ENCODE peak calls at places on chromosome 11, in nine cellular contexts. C, A, G, O, F, S, L, W and J are unnamed samples.
A peak's percentile ranks its signal among the peaks of the same experiment; 100 is the strongest.

GRCh38 chr11:78949976-78950690 is 375.5 kb upstream of the NARS2 start:
- DNase-seq in W (no peak), S (no peak), F (no peak), O (no peak), A (no peak), C (no peak), L (no peak), G (no peak), J (no peak)

GRCh38 chr11:47377571-47378010 is 756 bp downstream of the SPI1 start:
- DNase-seq in C (no peak), S (no peak), O (peak; percentile 63), F (no peak), A (no peak), L (no peak), W (no peak), G (no peak), J (no peak)

GRCh38 chr11:68370211-68371111 is 58.1 kb downstream of the LRP5 start:
- DNase-seq in S (peak; percentile 30), F (no peak), C (peak; percentile 63), A (peak; percentile 72), L (no peak), W (no peak), G (peak; percentile 76), O (peak; percentile 58), J (no peak)

GRCh38 chr11:20467458-20468185 is 80.1 kb downstream of the PRMT3 start:
- DNase-seq in O (no peak), C (no peak), A (no peak), G (no peak), F (no peak), L (no peak), W (no peak), S (no peak), J (no peak)

GRCh38 chr11:76763573-76764348 is 19.4 kb upstream of the TSKU start:
- DNase-seq in C (no peak), A (no peak), F (no peak), L (peak; percentile 93), O (no peak), W (no peak), S (peak; percentile 52), G (no peak), J (no peak)

GRCh38 chr11:66271816-66272215 is 3.4 kb downstream of the RAB1B start:
- DNase-seq in S (no peak), A (no peak), O (no peak), C (no peak), W (no peak), G (no peak), F (no peak), L (no peak), J (no peak)

GRCh38 chr11:61609970-61610347 is 29.1 kb upstream of the SYT7 start:
- DNase-seq in A (no peak), G (no peak), L (peak; percentile 38), C (no peak), F (no peak), O (peak; percentile 68), W (no peak), S (peak; percentile 62), J (no peak)

GRCh38 chr11:63462126-63462525 is 28.8 kb downstream of the PLAAT5 start:
- DNase-seq in A (no peak), G (no peak), L (no peak), W (no peak), O (no peak), C (no peak), S (no peak), F (no peak), J (no peak)

GRCh38 chr11:66727883-66728759 is 895 bp downstream of the SPTBN2 start:
- DNase-seq in L (no peak), W (no peak), G (no peak), O (no peak), S (no peak), A (no peak), C (no peak), F (no peak), J (no peak)

GRCh38 chr11:71333473-71333872 is 81.1 kb upstream of the SHANK2 start:
- DNase-seq in C (no peak), S (no peak), W (no peak), F (peak; percentile 45), A (no peak), G (no peak), O (no peak), L (no peak), J (no peak)

GRCh38 chr11:33539659-33540249 is 160.9 kb downstream of the C11orf91 start:
- DNase-seq in F (no peak), C (no peak), A (no peak), S (no peak), O (no peak), G (no peak), L (no peak), W (no peak), J (no peak)

GRCh38 chr11:73760066-73760679 is 701 bp downstream of the RAB6A start:
- DNase-seq in G (no peak), O (peak; percentile 87), A (peak; percentile 62), C (peak; percentile 65), W (no peak), F (peak; percentile 86), L (peak; percentile 18), S (peak; percentile 48), J (peak; percentile 12)

GRCh38 chr11:36631704-36632287 is 33.8 kb upstream of the RAG2 start:
- DNase-seq in G (no peak), A (no peak), C (no peak), S (peak; percentile 16), F (no peak), W (no peak), L (no peak), O (no peak), J (no peak)

GRCh38 chr11:44886765-44887164 is 63.9 kb downstream of the TP53I11 start:
- DNase-seq in C (no peak), W (no peak), O (no peak), L (no peak), A (no peak), F (no peak), G (no peak), S (no peak), J (no peak)

GRCh38 chr11:131688056-131688693 is 317.8 kb downstream of the NTM start:
- DNase-seq in G (no peak), F (no peak), S (peak; percentile 69), A (peak; percentile 66), O (peak; percentile 80), C (peak; percentile 62), L (peak; percentile 43), W (no peak), J (peak; percentile 33)

GRCh38 chr11:111097191-111097590 is 148.3 kb upstream of the POU2AF2 start:
- DNase-seq in G (peak; percentile 31), C (peak; percentile 76), L (no peak), W (no peak), O (no peak), S (peak; percentile 85), F (no peak), A (peak; percentile 59), J (no peak)

GRCh38 chr11:104705475-104706195 is 192.6 kb downstream of the CASP12 start:
- DNase-seq in A (peak; percentile 59), F (no peak), O (no peak), S (peak; percentile 21), W (peak; percentile 90), C (peak; percentile 35), L (peak; percentile 8), G (peak; percentile 66), J (no peak)

GRCh38 chr11:45169310-45170072 is 23.1 kb downstream of the PRDM11 start:
- DNase-seq in C (no peak), G (no peak), F (no peak), W (no peak), O (no peak), L (no peak), S (no peak), A (no peak), J (no peak)

DNA sequence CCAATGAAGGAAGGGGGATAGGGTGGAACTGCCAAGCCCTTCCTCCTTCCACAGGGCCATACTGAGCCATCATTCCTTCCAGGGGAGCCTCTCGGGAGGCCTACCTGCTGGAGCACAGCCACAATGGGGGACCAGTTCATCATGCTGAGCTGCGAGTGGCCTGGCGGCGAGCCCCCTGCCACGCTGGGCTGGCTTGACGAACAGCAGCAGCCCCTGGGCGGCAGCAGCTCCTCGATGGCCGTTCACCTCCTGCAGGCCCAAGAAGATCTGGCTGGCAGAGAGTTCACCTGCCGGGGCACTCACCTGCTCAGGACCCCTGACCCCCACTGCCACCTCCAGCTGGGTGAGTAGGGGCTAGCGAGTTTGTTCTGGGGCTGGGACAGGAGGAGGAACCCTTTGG is 5.9 kb downstream of the VSIG10L2 start:
- DNase-seq in S (no peak), W (no peak), G (no peak), A (no peak), C (no peak), L (no peak), F (no peak), O (no peak), J (no peak)
- H3K27ac ChIP-seq in S (no peak overlapping the region), W (no peak overlapping the region), G (no peak overlapping the region), A (peak overlapping the region; percentile 29), C (no peak overlapping the region), L (no peak overlapping the region), F (peak overlapping the region; percentile 63), O (peak overlapping the region; percentile 59), J (no peak overlapping the region)

GRCh38 chr11:120079750-120080610 is 57.9 kb downstream of the TRIM29 start:
- DNase-seq in G (no peak), A (no peak), S (peak; percentile 44), W (peak; percentile 5), L (no peak), F (no peak), O (no peak), C (no peak), J (no peak)
- H3K27ac ChIP-seq in G (no peak overlapping the region), A (no peak overlapping the region), S (no peak overlapping the region), W (no peak overlapping the region), L (no peak overlapping the region), F (no peak overlapping the region), O (no peak overlapping the region), C (no peak overlapping the region), J (peak overlapping the region; percentile 4)

GRCh38 chr11:112166561-112166960 is 611 bp upstream of the TEX12 start:
- DNase-seq in W (no peak), O (no peak), L (peak; percentile 25), A (no peak), C (no peak), F (no peak), S (no peak), G (no peak), J (no peak)

GRCh38 chr11:112163875-112164521 is at the start of gene IL18:
- DNase-seq in G (no peak), S (peak; percentile 27), O (peak; percentile 62), W (no peak), C (peak; percentile 83), A (no peak), L (no peak), F (no peak), J (peak; percentile 14)

GRCh38 chr11:112162761-112163669 is 879 bp downstream of the IL18 start:
- DNase-seq in W (no peak), O (no peak), C (no peak), S (no peak), G (no peak), A (no peak), L (peak; percentile 80), F (no peak), J (no peak)

GRCh38 chr11:112167145-112167544 is at the start of gene TEX12:
- DNase-seq in L (no peak), W (no peak), G (no peak), A (no peak), C (no peak), S (peak; percentile 46), O (no peak), F (no peak), J (no peak)

GRCh38 chr11:112165049-112165448 is 1.2 kb upstream of the IL18 start:
- DNase-seq in W (no peak), F (no peak), G (no peak), L (no peak), A (no peak), S (no peak), C (no peak), O (no peak), J (no peak)
- H3K27ac ChIP-seq in W (no peak overlapping the region), F (no peak overlapping the region), G (no peak overlapping the region), L (no peak overlapping the region), A (no peak overlapping the region), S (no peak overlapping the region), C (no peak overlapping the region), O (no peak overlapping the region), J (no peak overlapping the region)

GRCh38 chr11:6397156-6397555 is 6.9 kb downstream of the SMPD1 start:
- DNase-seq in F (no peak), G (no peak), W (no peak), A (no peak), L (no peak), O (no peak), C (no peak), S (no peak), J (no peak)
- H3K27ac ChIP-seq in F (no peak overlapping the region), G (no peak overlapping the region), W (no peak overlapping the region), A (no peak overlapping the region), L (no peak overlapping the region), O (no peak overlapping the region), C (peak overlapping the region; percentile 19), S (peak overlapping the region; percentile 36), J (peak overlapping the region; percentile 46)